ENCODE peak calls at places on chromosomes 13 and 19, in nine cellular contexts. X is posterior vena cava; M is B cell; H is ELF-1; A is tibial nerve; K is activated gamma-delta T cell treated with Interleukin-2 at 50 U/mL for 16 hours; L is CD8-positive, alpha-beta memory T cell; F is iPS-NIHi11; T is caudate nucleus. Q is an unnamed sample.

GRCh38 chr13:32676242-32676641 is 90.0 kb downstream of the PDS5B start:
- DNase-seq in X (no peak), M (no peak), H (no peak), A (no peak), K (no peak), L (no peak), F (no peak), T (no peak), Q (no peak)

GRCh38 chr19:46748325-46749109 is 2.3 kb upstream of the STRN4 start:
- DNase-seq in X (peak), M (peak), H (peak), A (peak), K (peak), L (peak), F (no peak), T (no peak), Q (no peak)

GRCh38 chr19:42114412-42114811 is 17.8 kb downstream of the POU2F2 start:
- DNase-seq in X (no peak), M (peak), H (peak), A (no peak), K (no peak), L (no peak), F (no peak), T (no peak), Q (no peak)

GRCh38 chr13:36131931-36132297 is 732 bp upstream of the DCLK1 start:
- DNase-seq in X (peak), M (no peak), H (no peak), A (peak), K (no peak), L (no peak), F (no peak), T (no peak), Q (peak)

GRCh38 chr19:54062643-54063042 is 1.1 kb downstream of the VSTM1 start:
- DNase-seq in X (no peak), M (no peak), H (no peak), A (no peak), K (no peak), L (no peak), F (no peak), T (no peak), Q (no peak)

GRCh38 chr19:13212759-13213330 is 62.6 kb downstream of the IER2 start:
- DNase-seq in X (no peak), M (peak), H (peak), A (peak), K (peak), L (peak), F (peak), T (no peak), Q (no peak)

GRCh38 chr19:29086182-29086581 is 126.8 kb downstream of the UQCRFS1 start:
- DNase-seq in X (peak), M (no peak), H (no peak), A (no peak), K (no peak), L (no peak), F (no peak), T (no peak), Q (no peak)

GRCh38 chr13:96994030-96994848 is at the start of gene OXGR1:
- DNase-seq in X (peak), M (no peak), H (peak), A (no peak), K (no peak), L (no peak), F (peak), T (no peak), Q (no peak)

GRCh38 chr19:53865918-53866696 is 1.6 kb upstream of the MYADM start:
- DNase-seq in X (peak), M (peak), H (peak), A (no peak), K (peak), L (peak), F (peak), T (no peak), Q (no peak)

GRCh38 chr19:18340990-18341868 is 831 bp downstream of the PGPEP1 start:
- DNase-seq in X (peak), M (peak), H (no peak), A (peak), K (peak), L (peak), F (peak), T (no peak), Q (peak)

GRCh38 chr13:26983533-26984315 is 187.9 kb downstream of the USP12 start:
- DNase-seq in X (peak), M (no peak), H (no peak), A (no peak), K (no peak), L (no peak), F (no peak), T (no peak), Q (no peak)

GRCh38 chr13:48585456-48585840 is 52.6 kb upstream of the RCBTB2 start:
- DNase-seq in X (no peak), M (no peak), H (no peak), A (no peak), K (no peak), L (no peak), F (no peak), T (no peak), Q (no peak)

GRCh38 chr13:30196025-30196424 is 111.3 kb downstream of the KATNAL1 start:
- DNase-seq in X (no peak), M (no peak), H (peak), A (no peak), K (no peak), L (no peak), F (peak), T (no peak), Q (no peak)

GRCh38 chr19:44653977-44654784 is 10.5 kb downstream of the PVR start:
- DNase-seq in X (peak), M (peak), H (peak), A (peak), K (peak), L (peak), F (peak), T (peak), Q (peak)

GRCh38 chr19:16654151-16654550 is 5.8 kb downstream of the SMIM7 start:
- DNase-seq in X (no peak), M (no peak), H (peak), A (no peak), K (no peak), L (no peak), F (peak), T (no peak), Q (no peak)

GRCh38 chr19:43450545-43450997 is 14.8 kb downstream of the LYPD3 start:
- DNase-seq in X (no peak), M (no peak), H (no peak), A (no peak), K (no peak), L (no peak), F (no peak), T (no peak), Q (no peak)

GRCh38 chr19:19409235-19410030 is 4.0 kb downstream of the GATAD2A start:
- DNase-seq in X (no peak), M (no peak), H (peak), A (no peak), K (no peak), L (peak), F (no peak), T (no peak), Q (no peak)

GRCh38 chr13:113413898-113414282 is 39.4 kb downstream of the ADPRHL1 start:
- DNase-seq in X (peak), M (no peak), H (no peak), A (no peak), K (no peak), L (no peak), F (no peak), T (no peak), Q (peak)